ENCODE peak calls at places on chromosomes 11 and 22, in five cellular contexts. One of them, this sample, is unnamed.
A peak's percentile ranks its signal among the peaks of the same experiment; 100 is the strongest.

GRCh38 chr22:26674211-26675190 is 17.1 kb downstream of the MIAT start:
- DNase-seq in uterus: no peak
- DNase-seq in ELR: no peak
- DNase-seq in NCI-H2029: no peak
- DNase-seq in sciatic nerve: no peak
- DNase-seq in this sample: no peak

GRCh38 chr11:16966633-16967346 is 47.4 kb downstream of the PLEKHA7 start:
- DNase-seq in uterus: no peak
- DNase-seq in ELR: no peak
- DNase-seq in NCI-H2029: no peak
- DNase-seq in sciatic nerve: no peak
- DNase-seq in this sample: no peak

GRCh38 chr11:102177974-102178631 is 67.9 kb downstream of the YAP1 start:
- DNase-seq in uterus: no peak
- DNase-seq in ELR: peak; percentile 96
- DNase-seq in NCI-H2029: no peak
- DNase-seq in sciatic nerve: no peak
- DNase-seq in this sample: no peak

GRCh38 chr11:3984896-3985295 is 109.7 kb upstream of the RRM1 start:
- DNase-seq in uterus: peak; percentile 20
- DNase-seq in ELR: no peak
- DNase-seq in NCI-H2029: no peak
- DNase-seq in sciatic nerve: no peak
- DNase-seq in this sample: no peak

GRCh38 chr11:84215671-84216070 is 929.5 kb upstream of the CCDC90B start:
- DNase-seq in uterus: no peak
- DNase-seq in ELR: no peak
- DNase-seq in NCI-H2029: no peak
- DNase-seq in sciatic nerve: no peak
- DNase-seq in this sample: no peak

GRCh38 chr11:17381156-17381555 is 7.3 kb downstream of the KCNJ11 start:
- DNase-seq in uterus: no peak
- DNase-seq in ELR: peak; percentile 76
- DNase-seq in NCI-H2029: no peak
- DNase-seq in sciatic nerve: no peak
- DNase-seq in this sample: no peak

GRCh38 chr11:32266611-32267010 is 168.7 kb downstream of the WT1 start:
- DNase-seq in uterus: no peak
- DNase-seq in ELR: no peak
- DNase-seq in NCI-H2029: no peak
- DNase-seq in sciatic nerve: no peak
- DNase-seq in this sample: no peak

GRCh38 chr22:17063372-17064106 is 21.3 kb upstream of the IL17RA start:
- DNase-seq in uterus: no peak
- DNase-seq in ELR: no peak
- DNase-seq in NCI-H2029: no peak
- DNase-seq in sciatic nerve: peak; percentile 68
- DNase-seq in this sample: no peak

GRCh38 chr22:19197997-19198865 is 19.7 kb upstream of the SLC25A1 start:
- DNase-seq in uterus: no peak
- DNase-seq in ELR: no peak
- DNase-seq in NCI-H2029: no peak
- DNase-seq in sciatic nerve: no peak
- DNase-seq in this sample: no peak

GRCh38 chr11:78354741-78355705 is 62.6 kb downstream of the GAB2 start:
- DNase-seq in uterus: no peak
- DNase-seq in ELR: no peak
- DNase-seq in NCI-H2029: peak; percentile 25
- DNase-seq in sciatic nerve: no peak
- DNase-seq in this sample: no peak

GRCh38 chr22:24440270-24440717 is 12.9 kb downstream of the ADORA2A start:
- DNase-seq in uterus: no peak
- DNase-seq in ELR: peak; percentile 57
- DNase-seq in NCI-H2029: no peak
- DNase-seq in sciatic nerve: no peak
- DNase-seq in this sample: no peak

GRCh38 chr11:69034123-69034522 is 14.6 kb upstream of the TPCN2 start:
- DNase-seq in uterus: no peak
- DNase-seq in ELR: no peak
- DNase-seq in NCI-H2029: no peak
- DNase-seq in sciatic nerve: no peak
- DNase-seq in this sample: no peak

GRCh38 chr11:73652046-73652730 is 5.8 kb downstream of the PLEKHB1 start:
- DNase-seq in uterus: no peak
- DNase-seq in ELR: no peak
- DNase-seq in NCI-H2029: peak; percentile 34
- DNase-seq in sciatic nerve: peak; percentile 87
- DNase-seq in this sample: no peak

GRCh38 chr11:62439785-62440602 is 21.2 kb downstream of the SCGB1A1 start:
- DNase-seq in uterus: peak; percentile 78
- DNase-seq in ELR: peak; percentile 47
- DNase-seq in NCI-H2029: no peak
- DNase-seq in sciatic nerve: peak; percentile 75
- DNase-seq in this sample: no peak

GRCh38 chr11:88193278-88193677 is 18.0 kb upstream of the RAB38 start:
- DNase-seq in uterus: no peak
- DNase-seq in ELR: no peak
- DNase-seq in NCI-H2029: no peak
- DNase-seq in sciatic nerve: no peak
- DNase-seq in this sample: no peak

GRCh38 chr22:25081409-25081824 is 118.2 kb upstream of the CRYBB3 start:
- DNase-seq in uterus: no peak
- DNase-seq in ELR: peak; percentile 24
- DNase-seq in NCI-H2029: peak; percentile 22
- DNase-seq in sciatic nerve: no peak
- DNase-seq in this sample: no peak

GRCh38 chr11:83713701-83714100 is 427.5 kb upstream of the CCDC90B start:
- DNase-seq in uterus: peak; percentile 61
- DNase-seq in ELR: no peak
- DNase-seq in NCI-H2029: no peak
- DNase-seq in sciatic nerve: no peak
- DNase-seq in this sample: no peak

GRCh38 chr11:100827934-100828661 is 141.0 kb downstream of the ARHGAP42 start:
- DNase-seq in uterus: no peak
- DNase-seq in ELR: peak; percentile 63
- DNase-seq in NCI-H2029: no peak
- DNase-seq in sciatic nerve: no peak
- DNase-seq in this sample: peak; percentile 39

GRCh38 chr11:131109256-131109655 is 193.0 kb upstream of the SNX19 start:
- DNase-seq in uterus: no peak
- DNase-seq in ELR: peak; percentile 81
- DNase-seq in NCI-H2029: no peak
- DNase-seq in sciatic nerve: no peak
- DNase-seq in this sample: no peak

GRCh38 chr11:31801298-31801702 is 9.8 kb downstream of the PAX6 start:
- DNase-seq in uterus: no peak
- DNase-seq in ELR: no peak
- DNase-seq in NCI-H2029: no peak
- DNase-seq in sciatic nerve: no peak
- DNase-seq in this sample: no peak

GRCh38 chr11:44861829-44862545 is 88.7 kb downstream of the TP53I11 start:
- DNase-seq in uterus: peak; percentile 84
- DNase-seq in ELR: peak; percentile 96
- DNase-seq in NCI-H2029: peak; percentile 36
- DNase-seq in sciatic nerve: peak; percentile 88
- DNase-seq in this sample: no peak

GRCh38 chr11:27672836-27673464 is 27.3 kb downstream of the BDNF start:
- DNase-seq in uterus: no peak
- DNase-seq in ELR: peak; percentile 46
- DNase-seq in NCI-H2029: no peak
- DNase-seq in sciatic nerve: no peak
- DNase-seq in this sample: no peak

GRCh38 chr11:3674189-3674588 is 3.0 kb upstream of the CHRNA10 start:
- DNase-seq in uterus: no peak
- DNase-seq in ELR: peak; percentile 92
- DNase-seq in NCI-H2029: no peak
- DNase-seq in sciatic nerve: no peak
- DNase-seq in this sample: no peak

GRCh38 chr11:66172146-66172545 is 96.3 kb upstream of the RAB1B start:
- DNase-seq in uterus: no peak
- DNase-seq in ELR: peak; percentile 77
- DNase-seq in NCI-H2029: no peak
- DNase-seq in sciatic nerve: no peak
- DNase-seq in this sample: no peak

GRCh38 chr22:26845016-26845728 is 187.8 kb downstream of the MIAT start:
- DNase-seq in uterus: no peak
- DNase-seq in ELR: no peak
- DNase-seq in NCI-H2029: peak; percentile 74
- DNase-seq in sciatic nerve: no peak
- DNase-seq in this sample: no peak

GRCh38 chr22:30647536-30647935 is 12.0 kb downstream of the SLC35E4 start:
- DNase-seq in uterus: no peak
- DNase-seq in ELR: no peak
- DNase-seq in NCI-H2029: no peak
- DNase-seq in sciatic nerve: no peak
- DNase-seq in this sample: no peak

GRCh38 chr11:133681901-133682300 is 149.6 kb upstream of the OPCML start:
- DNase-seq in uterus: no peak
- DNase-seq in ELR: no peak
- DNase-seq in NCI-H2029: peak; percentile 79
- DNase-seq in sciatic nerve: no peak
- DNase-seq in this sample: no peak

GRCh38 chr22:39472570-39473556 is 16.1 kb downstream of the MGAT3 start:
- DNase-seq in uterus: no peak
- DNase-seq in ELR: no peak
- DNase-seq in NCI-H2029: peak; percentile 29
- DNase-seq in sciatic nerve: no peak
- DNase-seq in this sample: no peak

GRCh38 chr22:33896801-33897620 is 23.3 kb downstream of the LARGE1 start:
- DNase-seq in uterus: no peak
- DNase-seq in ELR: no peak
- DNase-seq in NCI-H2029: no peak
- DNase-seq in sciatic nerve: no peak
- DNase-seq in this sample: no peak

GRCh38 chr22:40416636-40417035 is 46.2 kb downstream of the SGSM3 start:
- DNase-seq in uterus: no peak
- DNase-seq in ELR: no peak
- DNase-seq in NCI-H2029: no peak
- DNase-seq in sciatic nerve: no peak
- DNase-seq in this sample: no peak

GRCh38 chr22:35330258-35330861 is 30.7 kb downstream of the TOM1 start:
- DNase-seq in uterus: peak; percentile 89
- DNase-seq in ELR: peak; percentile 93
- DNase-seq in NCI-H2029: peak; percentile 89
- DNase-seq in sciatic nerve: peak; percentile 84
- DNase-seq in this sample: no peak

GRCh38 chr11:5818245-5818865 is 9.6 kb downstream of the OR52N2 start:
- DNase-seq in uterus: no peak
- DNase-seq in ELR: no peak
- DNase-seq in NCI-H2029: no peak
- DNase-seq in sciatic nerve: no peak
- DNase-seq in this sample: no peak

GRCh38 chr11:56394381-56394780 is 18.1 kb upstream of the OR5AL1 start:
- DNase-seq in uterus: no peak
- DNase-seq in ELR: no peak
- DNase-seq in NCI-H2029: no peak
- DNase-seq in sciatic nerve: no peak
- DNase-seq in this sample: no peak

GRCh38 chr11:33698921-33699320 is 1.7 kb downstream of the C11orf91 start:
- DNase-seq in uterus: no peak
- DNase-seq in ELR: no peak
- DNase-seq in NCI-H2029: no peak
- DNase-seq in sciatic nerve: peak; percentile 40
- DNase-seq in this sample: no peak